ENCODE peak calls at places on chromosomes 3 and 15, in six cellular contexts. J, C, N, B, P and D are unnamed samples.

GRCh38 chr15:46442901-46443590 is 808.2 kb downstream of the SQOR start:
- DNase-seq in P (no peak), C (no peak), B (no peak), N (no peak), J (no peak), D (no peak)

GRCh38 chr15:75224281-75224680 is 22.6 kb downstream of the C15orf39 start:
- DNase-seq in J (no peak), B (no peak), P (no peak), N (no peak), C (no peak), D (no peak)

GRCh38 chr3:113241292-113242033 is 30.1 kb downstream of the BOC start:
- DNase-seq in N (no peak), J (no peak), C (no peak), P (no peak), B (no peak), D (peak)

GRCh38 chr3:105843895-105844500 is 24.8 kb downstream of the CBLB start:
- DNase-seq in N (no peak), P (no peak), C (no peak), B (no peak), J (no peak), D (no peak)

GRCh38 chr15:100094127-100094510 is 247.7 kb downstream of the ADAMTS17 start:
- DNase-seq in J (no peak), N (no peak), B (no peak), C (no peak), P (no peak), D (no peak)

GRCh38 chr3:138027821-138028220 is 17.9 kb downstream of the CLDN18 start:
- DNase-seq in C (no peak), B (no peak), J (no peak), P (no peak), N (no peak), D (no peak)

GRCh38 chr15:63322541-63322940 is 45.1 kb downstream of the APH1B start:
- DNase-seq in N (no peak), P (no peak), C (no peak), B (no peak), J (no peak), D (no peak)

GRCh38 chr15:60373327-60373726 is 24.5 kb downstream of the ANXA2 start:
- DNase-seq in P (no peak), B (no peak), J (no peak), N (no peak), C (no peak), D (no peak)

GRCh38 chr3:56787784-56788256 is 13.9 kb downstream of the ARHGEF3 start:
- DNase-seq in P (no peak), J (no peak), B (no peak), C (no peak), N (no peak), D (no peak)

GRCh38 chr3:170867143-170867542 is 2.9 kb downstream of the RPL22L1 start:
- DNase-seq in C (no peak), N (no peak), P (no peak), B (no peak), J (no peak), D (no peak)

GRCh38 chr3:42229942-42230688 is 35.9 kb downstream of the CCK start:
- DNase-seq in P (no peak), N (no peak), B (no peak), C (no peak), J (no peak), D (peak)

GRCh38 chr3:2910997-2911396 is 199.2 kb downstream of the IL5RA start:
- DNase-seq in C (no peak), N (no peak), P (no peak), B (no peak), J (no peak), D (no peak)

GRCh38 chr3:39407773-39408492 is 1.4 kb downstream of the RPSA start:
- DNase-seq in B (no peak), P (no peak), N (no peak), C (no peak), J (no peak), D (no peak)

GRCh38 chr3:170813261-170813660 is 56.7 kb downstream of the RPL22L1 start:
- DNase-seq in P (no peak), B (no peak), J (no peak), N (no peak), C (no peak), D (no peak)

GRCh38 chr3:48715179-48715800 is 1.7 kb downstream of the IP6K2 start:
- DNase-seq in N (no peak), P (no peak), C (no peak), J (no peak), B (no peak), D (no peak)